ENCODE peak calls at places on chromosomes 3 and 15, in ten cellular contexts. I is fibroblast of lung; Y is A549; G is CD8-positive, alpha-beta T cell; A is CD4-positive, alpha-beta T cell; J is tibial artery; Z is left ventricle myocardium inferior; Q is upper lobe of left lung; R is foreskin keratinocyte; X is breast epithelium. C is an unnamed sample.

GRCh38 chr15:72202302-72202701 is 4.7 kb upstream of the GRAMD2A start:
- DNase-seq in I (no peak), Y (no peak), G (no peak), A (no peak), J (no peak), Z (no peak), Q (no peak), R (no peak), X (no peak), C (no peak)

GRCh38 chr3:35789039-35789438 is 149.7 kb downstream of the ARPP21 start:
- DNase-seq in I (no peak), Y (no peak), G (no peak), A (no peak), J (no peak), Z (no peak), Q (no peak), R (no peak), X (no peak), C (no peak)

GRCh38 chr15:70505411-70505919 is 257.9 kb downstream of the UACA start:
- DNase-seq in I (peak; percentile 93), Y (peak; percentile 91), G (no peak), A (no peak), J (no peak), Z (no peak), Q (peak; percentile 55), R (peak; percentile 94), X (no peak), C (peak; percentile 91)

GRCh38 chr3:88059380-88060160 is 515 bp downstream of the ZNF654 start:
- DNase-seq in I (peak; percentile 6), Y (no peak), G (no peak), A (no peak), J (peak; percentile 25), Z (no peak), Q (peak; percentile 39), R (no peak), X (no peak), C (peak; percentile 13)

GRCh38 chr15:27027229-27027628 is 56.2 kb downstream of the GABRG3 start:
- DNase-seq in I (no peak), Y (no peak), G (no peak), A (no peak), J (no peak), Z (no peak), Q (no peak), R (no peak), X (no peak), C (no peak)

GRCh38 chr3:43435706-43436105 is 149.4 kb downstream of the SNRK start:
- DNase-seq in I (no peak), Y (no peak), G (no peak), A (no peak), J (no peak), Z (no peak), Q (no peak), R (no peak), X (no peak), C (no peak)

GRCh38 chr3:127175272-127175671 is 17.7 kb upstream of the PRR23E start:
- DNase-seq in I (no peak), Y (no peak), G (no peak), A (no peak), J (no peak), Z (no peak), Q (no peak), R (peak; percentile 42), X (no peak), C (no peak)

GRCh38 chr15:25775317-25775912 is 87.7 kb downstream of the ATP10A start:
- DNase-seq in I (peak; percentile 79), Y (peak; percentile 88), G (no peak), A (no peak), J (no peak), Z (peak; percentile 75), Q (no peak), R (no peak), X (no peak), C (peak; percentile 20)

DNA sequence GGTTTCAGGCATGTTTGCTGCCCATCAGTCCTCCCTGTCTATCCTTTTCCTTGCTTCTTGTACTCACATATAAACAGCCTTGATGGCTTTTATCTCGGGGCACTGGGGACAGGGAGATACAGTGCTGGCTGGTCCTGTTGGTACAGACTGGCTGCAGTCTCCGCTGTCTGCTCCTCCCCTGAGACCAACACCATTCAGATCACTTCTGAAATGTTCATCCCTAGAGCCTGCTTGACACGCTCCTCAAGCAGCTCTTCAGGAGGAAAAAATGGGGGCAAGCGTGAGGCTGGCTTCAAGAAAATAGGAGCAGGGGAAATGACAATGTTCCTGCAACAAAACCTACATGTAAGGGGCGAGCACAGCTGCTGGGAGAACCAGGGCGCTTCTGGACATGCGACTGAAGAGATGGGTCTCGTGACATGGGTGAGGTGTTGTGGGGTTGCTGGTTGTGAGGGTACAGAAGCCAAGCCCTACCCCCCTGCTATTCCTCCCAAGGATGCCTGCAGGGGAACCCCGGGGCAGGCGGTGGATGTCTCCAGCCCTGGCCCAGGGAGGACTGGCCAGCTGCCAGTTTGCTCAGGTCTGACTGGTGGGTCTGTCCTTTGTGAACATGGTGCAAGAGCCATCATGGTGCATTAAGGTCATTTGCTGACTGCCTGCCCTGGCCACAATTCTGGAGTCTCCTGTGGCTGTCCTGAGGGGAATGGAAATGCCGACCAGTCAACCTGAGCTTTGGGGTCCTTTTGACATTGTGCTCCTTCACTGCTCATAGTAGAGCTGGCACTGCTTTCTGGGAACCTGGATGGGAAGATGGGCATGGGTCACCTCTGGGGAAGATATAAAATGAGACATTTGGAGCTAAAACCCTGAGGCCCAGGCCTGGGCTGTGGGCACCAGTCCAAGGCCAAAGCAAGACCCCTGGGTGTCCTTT is 40.1 kb downstream of the KY start:
- DNase-seq in I (no peak), Y (no peak), G (no peak), A (no peak), J (no peak), Z (no peak), Q (no peak), R (no peak), X (no peak), C (no peak)
- TF ChIP-seq CTCF in I (no peak), Y (no peak), G (no peak), A (no peak), J (no peak), Z (no peak), Q (no peak), R (no peak), X (no peak), C (no peak)

GRCh38 chr15:43150171-43150929 is 17.0 kb downstream of the TMEM62 start:
- DNase-seq in I (peak; percentile 99), Y (peak; percentile 55), G (no peak), A (no peak), J (no peak), Z (no peak), Q (no peak), R (peak; percentile 99), X (no peak), C (peak; percentile 94)

GRCh38 chr15:43143203-43143941 is 10.0 kb downstream of the TMEM62 start:
- DNase-seq in I (no peak), Y (no peak), G (no peak), A (no peak), J (no peak), Z (no peak), Q (no peak), R (no peak), X (no peak), C (no peak)

GRCh38 chr15:43146187-43146586 is 12.8 kb downstream of the TMEM62 start:
- DNase-seq in I (no peak), Y (no peak), G (no peak), A (no peak), J (no peak), Z (no peak), Q (no peak), R (no peak), X (no peak), C (no peak)

DNA sequence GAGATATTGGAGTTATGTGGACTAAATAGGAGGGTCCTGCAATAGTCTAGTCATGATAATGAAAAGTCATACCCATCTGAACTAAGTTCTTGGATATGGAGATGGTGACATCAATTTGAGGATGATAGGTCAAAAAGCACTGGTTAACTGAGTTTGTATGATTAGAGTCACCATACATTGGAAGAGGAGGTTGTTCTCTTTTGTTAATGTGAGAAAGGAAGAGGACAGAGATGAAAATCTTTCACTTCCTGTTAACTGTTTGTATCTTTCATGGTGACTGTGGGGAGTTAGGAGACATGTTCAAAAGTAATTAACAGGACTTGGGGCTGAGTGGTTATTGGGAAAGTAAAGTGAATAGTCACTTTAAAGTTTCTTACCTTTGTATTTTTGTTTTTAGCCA is 11.1 kb downstream of the TMEM62 start:
- DNase-seq in I (no peak), Y (no peak), G (no peak), A (no peak), J (no peak), Z (no peak), Q (no peak), R (no peak), X (no peak), C (no peak)
- H3K27ac ChIP-seq in I (no peak overlapping the region), Y (no peak overlapping the region), G (no peak overlapping the region), A (no peak overlapping the region), J (no peak overlapping the region), Z (no peak overlapping the region), Q (no peak overlapping the region), R (no peak overlapping the region), X (no peak overlapping the region), C (no peak overlapping the region)

GRCh38 chr3:9749333-9749662 is 454 bp upstream of the OGG1 start:
- DNase-seq in I (no peak), Y (no peak), G (no peak), A (no peak), J (no peak), Z (no peak), Q (no peak), R (no peak), X (no peak), C (no peak)

GRCh38 chr3:9746330-9746729 is 3.4 kb upstream of the OGG1 start:
- DNase-seq in I (peak; percentile 91), Y (no peak), G (no peak), A (no peak), J (no peak), Z (no peak), Q (no peak), R (no peak), X (no peak), C (no peak)

GRCh38 chr3:9747267-9747666 is 2.5 kb upstream of the OGG1 start:
- DNase-seq in I (no peak), Y (no peak), G (no peak), A (no peak), J (no peak), Z (no peak), Q (no peak), R (no peak), X (no peak), C (no peak)

GRCh38 chr3:9750556-9751411 is 1.0 kb downstream of the OGG1 start:
- DNase-seq in I (peak; percentile 45), Y (peak; percentile 30), G (no peak), A (no peak), J (no peak), Z (no peak), Q (no peak), R (no peak), X (no peak), C (no peak)

GRCh38 chr3:9749663-9750555 is at the start of gene OGG1:
- DNase-seq in I (peak; percentile 99), Y (peak; percentile 98), G (peak; percentile 91), A (peak; percentile 89), J (peak; percentile 98), Z (peak; percentile 98), Q (peak; percentile 99), R (peak; percentile 96), X (peak; percentile 96), C (peak; percentile 95)
- TF ChIP-seq CTCF in I (no peak), Y (no peak), G (no peak), A (no peak), J (no peak), Z (no peak), Q (no peak), R (peak; percentile 9), X (no peak), C (no peak)

DNA sequence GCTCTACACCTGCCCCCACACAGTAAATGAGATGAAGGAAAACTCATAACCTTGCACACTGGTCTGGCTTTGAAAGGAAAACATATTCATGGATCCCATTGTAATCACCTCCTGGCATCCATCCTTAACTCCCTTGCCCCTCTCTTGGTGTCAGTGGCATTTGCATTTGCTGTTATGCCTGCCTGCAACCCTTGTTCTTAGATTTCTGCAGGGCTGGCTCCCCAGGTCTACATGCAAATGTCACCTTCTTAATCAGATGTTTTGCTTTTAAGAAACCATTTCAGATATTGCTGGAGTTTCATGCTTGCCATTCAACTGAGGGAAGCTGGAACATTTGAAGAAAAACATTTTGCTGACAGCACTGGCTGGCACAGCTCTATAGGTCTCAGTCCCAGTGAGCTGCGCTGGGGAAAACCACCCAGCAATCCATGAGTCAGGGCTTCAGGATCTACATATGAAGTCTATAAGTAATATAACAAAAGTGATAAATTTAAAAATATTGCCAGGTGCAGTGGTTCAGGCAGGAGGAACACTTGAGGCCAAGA is 19.1 kb downstream of the LRRC2 start:
- DNase-seq in I (no peak), Y (no peak), G (no peak), A (no peak), J (no peak), Z (no peak), Q (no peak), R (no peak), X (no peak), C (no peak)
- H3K27ac ChIP-seq in I (no peak overlapping the region), Y (no peak overlapping the region), G (no peak overlapping the region), A (no peak overlapping the region), J (no peak overlapping the region), Z (no peak overlapping the region), Q (no peak overlapping the region), R (no peak overlapping the region), X (no peak overlapping the region), C (no peak overlapping the region)

C was measured in RWPE1.